ENCODE peak calls at places on chromosome 22, in seven cellular contexts. One of them, this sample, is unnamed.

GRCh38 chr22:45482169-45482568 is 20.5 kb upstream of the FBLN1 start:
- DNase-seq in neuronal stem cell: no peak
- DNase-seq in body of pancreas: no peak
- DNase-seq in stomach: no peak
- DNase-seq in fibroblast of lung: no peak
- DNase-seq in right lobe of liver: no peak
- DNase-seq in CD8-positive, alpha-beta memory T cell: no peak
- DNase-seq in this sample: peak; percentile 8

GRCh38 chr22:36302439-36303114 is 49.6 kb downstream of the APOL1 start:
- DNase-seq in fibroblast of lung: no peak
- DNase-seq in stomach: no peak
- DNase-seq in right lobe of liver: no peak
- DNase-seq in CD8-positive, alpha-beta memory T cell: no peak
- DNase-seq in neuronal stem cell: no peak
- DNase-seq in body of pancreas: no peak
- DNase-seq in this sample: no peak

GRCh38 chr22:40348025-40348658 is 1.8 kb downstream of the ADSL start:
- DNase-seq in neuronal stem cell: no peak
- DNase-seq in CD8-positive, alpha-beta memory T cell: peak; percentile 65
- DNase-seq in body of pancreas: peak; percentile 49
- DNase-seq in right lobe of liver: peak; percentile 43
- DNase-seq in stomach: peak; percentile 58
- DNase-seq in fibroblast of lung: peak; percentile 45
- DNase-seq in this sample: peak; percentile 84

GRCh38 chr22:20403779-20404140 is 9.8 kb downstream of the ZNF74 start:
- DNase-seq in right lobe of liver: no peak
- DNase-seq in body of pancreas: no peak
- DNase-seq in fibroblast of lung: no peak
- DNase-seq in neuronal stem cell: no peak
- DNase-seq in stomach: no peak
- DNase-seq in CD8-positive, alpha-beta memory T cell: no peak
- DNase-seq in this sample: peak; percentile 64

GRCh38 chr22:48857202-48857805 is 970.4 kb downstream of the BRD1 start:
- DNase-seq in neuronal stem cell: no peak
- DNase-seq in CD8-positive, alpha-beta memory T cell: no peak
- DNase-seq in body of pancreas: no peak
- DNase-seq in stomach: no peak
- DNase-seq in right lobe of liver: no peak
- DNase-seq in fibroblast of lung: no peak
- DNase-seq in this sample: no peak

GRCh38 chr22:24726848-24727217 is 47.7 kb downstream of the PIWIL3 start:
- DNase-seq in CD8-positive, alpha-beta memory T cell: no peak
- DNase-seq in stomach: no peak
- DNase-seq in neuronal stem cell: no peak
- DNase-seq in right lobe of liver: no peak
- DNase-seq in fibroblast of lung: no peak
- DNase-seq in body of pancreas: no peak
- DNase-seq in this sample: no peak

GRCh38 chr22:37519268-37520195 is at the start of gene CARD10:
- DNase-seq in neuronal stem cell: peak; percentile 30
- DNase-seq in right lobe of liver: peak; percentile 79
- DNase-seq in stomach: peak; percentile 68
- DNase-seq in fibroblast of lung: peak; percentile 19
- DNase-seq in CD8-positive, alpha-beta memory T cell: no peak
- DNase-seq in body of pancreas: peak; percentile 68
- DNase-seq in this sample: no peak

GRCh38 chr22:22720724-22721261 is 76.4 kb downstream of the GGTLC2 start:
- DNase-seq in right lobe of liver: no peak
- DNase-seq in stomach: no peak
- DNase-seq in CD8-positive, alpha-beta memory T cell: no peak
- DNase-seq in neuronal stem cell: no peak
- DNase-seq in body of pancreas: no peak
- DNase-seq in fibroblast of lung: no peak
- DNase-seq in this sample: no peak

GRCh38 chr22:37218771-37219411 is 6.6 kb upstream of the SSTR3 start:
- DNase-seq in body of pancreas: no peak
- DNase-seq in fibroblast of lung: no peak
- DNase-seq in stomach: no peak
- DNase-seq in neuronal stem cell: no peak
- DNase-seq in right lobe of liver: no peak
- DNase-seq in CD8-positive, alpha-beta memory T cell: peak; percentile 94
- DNase-seq in this sample: peak; percentile 78

GRCh38 chr22:47872761-47873535 is 1110.5 kb downstream of the TBC1D22A start:
- DNase-seq in right lobe of liver: no peak
- DNase-seq in body of pancreas: no peak
- DNase-seq in fibroblast of lung: no peak
- DNase-seq in neuronal stem cell: no peak
- DNase-seq in CD8-positive, alpha-beta memory T cell: no peak
- DNase-seq in stomach: no peak
- DNase-seq in this sample: no peak

GRCh38 chr22:38098410-38099249 is 11.9 kb downstream of the BAIAP2L2 start:
- DNase-seq in right lobe of liver: no peak
- DNase-seq in fibroblast of lung: peak; percentile 54
- DNase-seq in body of pancreas: no peak
- DNase-seq in stomach: no peak
- DNase-seq in CD8-positive, alpha-beta memory T cell: no peak
- DNase-seq in neuronal stem cell: no peak
- DNase-seq in this sample: no peak

GRCh38 chr22:22996511-22997261 is 73.6 kb upstream of the GNAZ start:
- DNase-seq in stomach: no peak
- DNase-seq in neuronal stem cell: no peak
- DNase-seq in CD8-positive, alpha-beta memory T cell: no peak
- DNase-seq in fibroblast of lung: no peak
- DNase-seq in body of pancreas: no peak
- DNase-seq in right lobe of liver: no peak
- DNase-seq in this sample: no peak

GRCh38 chr22:41899992-41900651 is 14.8 kb downstream of the SHISA8 start:
- DNase-seq in right lobe of liver: no peak
- DNase-seq in CD8-positive, alpha-beta memory T cell: no peak
- DNase-seq in neuronal stem cell: no peak
- DNase-seq in fibroblast of lung: no peak
- DNase-seq in stomach: no peak
- DNase-seq in body of pancreas: no peak
- DNase-seq in this sample: peak; percentile 54
- H3K4me3 ChIP-seq in right lobe of liver: no peak overlapping the region
- H3K4me3 ChIP-seq in CD8-positive, alpha-beta memory T cell: no peak overlapping the region
- H3K4me3 ChIP-seq in neuronal stem cell: no peak overlapping the region
- H3K4me3 ChIP-seq in fibroblast of lung: no peak overlapping the region
- H3K4me3 ChIP-seq in stomach: no peak overlapping the region
- H3K4me3 ChIP-seq in body of pancreas: no peak overlapping the region
- H3K4me3 ChIP-seq in this sample: no peak overlapping the region

DNA sequence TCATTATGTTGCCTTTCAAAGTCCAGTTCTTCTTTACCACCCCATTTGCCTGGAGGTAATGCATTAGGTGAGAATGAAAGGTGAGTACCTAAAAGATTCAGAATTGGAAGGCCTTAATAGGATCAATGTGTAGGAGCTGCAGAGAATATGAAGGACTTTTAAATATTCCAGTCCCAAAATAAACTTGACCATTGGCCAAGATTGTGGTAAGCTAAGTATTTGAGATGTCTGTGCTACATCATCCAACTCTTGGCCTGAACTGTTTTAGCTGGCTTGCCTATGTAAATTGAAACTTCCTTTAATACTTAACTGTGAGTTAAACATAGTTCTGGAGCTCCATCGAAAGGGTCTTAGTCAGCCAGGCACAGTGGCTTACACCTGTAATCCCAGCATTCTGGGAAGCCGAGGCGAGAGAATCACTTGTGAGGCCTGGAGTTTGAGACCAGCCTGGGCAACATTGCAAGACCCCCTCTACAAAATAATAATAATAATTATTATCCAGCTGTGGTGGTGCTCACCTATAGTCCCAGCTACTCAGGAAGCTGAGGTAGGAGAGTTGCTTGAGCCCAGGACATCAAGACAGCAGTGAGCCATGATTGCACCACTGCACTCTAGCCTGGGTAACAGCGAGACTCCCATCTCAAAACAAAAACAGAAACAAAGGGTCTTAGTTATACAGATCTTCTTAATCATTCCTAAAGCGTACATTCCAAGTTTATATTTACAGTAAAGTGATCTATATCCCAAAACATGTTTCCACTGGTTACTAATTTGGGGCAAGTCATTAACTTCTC is 29.8 kb downstream of the MTMR3 start:
- DNase-seq in neuronal stem cell: no peak
- DNase-seq in right lobe of liver: no peak
- DNase-seq in CD8-positive, alpha-beta memory T cell: no peak
- DNase-seq in body of pancreas: no peak
- DNase-seq in fibroblast of lung: peak; percentile 97
- DNase-seq in stomach: no peak
- DNase-seq in this sample: no peak
- H3K4me1 ChIP-seq in neuronal stem cell: peaks cover under 1% of the 10 kb centered on the region
- H3K4me1 ChIP-seq in right lobe of liver: peaks cover 21% of the 10 kb centered on the region
- H3K4me1 ChIP-seq in CD8-positive, alpha-beta memory T cell: peaks cover 11% of the 10 kb centered on the region
- H3K4me1 ChIP-seq in body of pancreas: peaks cover 36% of the 10 kb centered on the region
- H3K4me1 ChIP-seq in fibroblast of lung: peaks cover 25% of the 10 kb centered on the region
- H3K4me1 ChIP-seq in stomach: peaks cover 53% of the 10 kb centered on the region
- H3K4me1 ChIP-seq in this sample: peaks cover 100% of the 10 kb centered on the region

GRCh38 chr22:31089101-31090100 is 8.3 kb downstream of the SMTN start:
- DNase-seq in right lobe of liver: no peak
- DNase-seq in stomach: peak; percentile 54
- DNase-seq in fibroblast of lung: no peak
- DNase-seq in CD8-positive, alpha-beta memory T cell: peak; percentile 25
- DNase-seq in neuronal stem cell: no peak
- DNase-seq in body of pancreas: no peak
- DNase-seq in this sample: peak; percentile 87
- H3K4me3 ChIP-seq in right lobe of liver: no peak overlapping the region
- H3K4me3 ChIP-seq in stomach: peak overlapping the region; percentile 17
- H3K4me3 ChIP-seq in fibroblast of lung: no peak overlapping the region
- H3K4me3 ChIP-seq in CD8-positive, alpha-beta memory T cell: no peak overlapping the region
- H3K4me3 ChIP-seq in neuronal stem cell: no peak overlapping the region
- H3K4me3 ChIP-seq in body of pancreas: no peak overlapping the region
- H3K4me3 ChIP-seq in this sample: no peak overlapping the region

GRCh38 chr22:27801616-27802388 is at the start of gene MN1:
- DNase-seq in neuronal stem cell: peak; percentile 79
- DNase-seq in fibroblast of lung: peak; percentile 66
- DNase-seq in stomach: peak; percentile 48
- DNase-seq in body of pancreas: peak; percentile 37
- DNase-seq in CD8-positive, alpha-beta memory T cell: peak; percentile 65
- DNase-seq in right lobe of liver: peak; percentile 64
- DNase-seq in this sample: no peak
- H3K4me1 ChIP-seq in neuronal stem cell: peaks cover 35% of the 10 kb centered on the region
- H3K4me1 ChIP-seq in fibroblast of lung: peaks cover 3% of the 10 kb centered on the region
- H3K4me1 ChIP-seq in stomach: peaks cover 25% of the 10 kb centered on the region
- H3K4me1 ChIP-seq in body of pancreas: peaks cover 34% of the 10 kb centered on the region
- H3K4me1 ChIP-seq in CD8-positive, alpha-beta memory T cell: peaks cover 9% of the 10 kb centered on the region
- H3K4me1 ChIP-seq in right lobe of liver: peaks cover 14% of the 10 kb centered on the region
- H3K4me1 ChIP-seq in this sample: peaks cover 26% of the 10 kb centered on the region

GRCh38 chr22:25760848-25761595 is 19.0 kb downstream of the MYO18B start:
- DNase-seq in stomach: no peak
- DNase-seq in right lobe of liver: no peak
- DNase-seq in neuronal stem cell: no peak
- DNase-seq in fibroblast of lung: no peak
- DNase-seq in CD8-positive, alpha-beta memory T cell: no peak
- DNase-seq in body of pancreas: no peak
- DNase-seq in this sample: no peak
- H3K4me3 ChIP-seq in stomach: no peak overlapping the region
- H3K4me3 ChIP-seq in right lobe of liver: no peak overlapping the region
- H3K4me3 ChIP-seq in neuronal stem cell: no peak overlapping the region
- H3K4me3 ChIP-seq in fibroblast of lung: no peak overlapping the region
- H3K4me3 ChIP-seq in CD8-positive, alpha-beta memory T cell: no peak overlapping the region
- H3K4me3 ChIP-seq in body of pancreas: no peak overlapping the region
- H3K4me3 ChIP-seq in this sample: no peak overlapping the region

GRCh38 chr22:44144046-44144569 is 36.6 kb upstream of the PARVG start:
- DNase-seq in stomach: no peak
- DNase-seq in fibroblast of lung: no peak
- DNase-seq in CD8-positive, alpha-beta memory T cell: no peak
- DNase-seq in right lobe of liver: no peak
- DNase-seq in neuronal stem cell: no peak
- DNase-seq in body of pancreas: no peak
- DNase-seq in this sample: no peak

GRCh38 chr22:44142421-44143116 is 38.2 kb upstream of the PARVG start:
- DNase-seq in stomach: no peak
- DNase-seq in fibroblast of lung: no peak
- DNase-seq in neuronal stem cell: no peak
- DNase-seq in body of pancreas: peak; percentile 34
- DNase-seq in right lobe of liver: no peak
- DNase-seq in CD8-positive, alpha-beta memory T cell: no peak
- DNase-seq in this sample: no peak

GRCh38 chr22:44143596-44143995 is 37.1 kb upstream of the PARVG start:
- DNase-seq in stomach: no peak
- DNase-seq in CD8-positive, alpha-beta memory T cell: no peak
- DNase-seq in fibroblast of lung: no peak
- DNase-seq in right lobe of liver: no peak
- DNase-seq in neuronal stem cell: no peak
- DNase-seq in body of pancreas: no peak
- DNase-seq in this sample: no peak

GRCh38 chr22:44145544-44145943 is 35.2 kb upstream of the PARVG start:
- DNase-seq in fibroblast of lung: no peak
- DNase-seq in CD8-positive, alpha-beta memory T cell: no peak
- DNase-seq in neuronal stem cell: no peak
- DNase-seq in stomach: no peak
- DNase-seq in body of pancreas: no peak
- DNase-seq in right lobe of liver: no peak
- DNase-seq in this sample: no peak

GRCh38 chr22:44143117-44143495 is 37.6 kb upstream of the PARVG start:
- DNase-seq in fibroblast of lung: no peak
- DNase-seq in body of pancreas: peak; percentile 24
- DNase-seq in stomach: no peak
- DNase-seq in CD8-positive, alpha-beta memory T cell: no peak
- DNase-seq in neuronal stem cell: no peak
- DNase-seq in right lobe of liver: no peak
- DNase-seq in this sample: no peak
- H3K4me1 ChIP-seq in fibroblast of lung: peaks cover 5% of the 10 kb centered on the region
- H3K4me1 ChIP-seq in body of pancreas: no peaks in the 10 kb centered on the region
- H3K4me1 ChIP-seq in stomach: peaks cover 4% of the 10 kb centered on the region
- H3K4me1 ChIP-seq in CD8-positive, alpha-beta memory T cell: no peaks in the 10 kb centered on the region
- H3K4me1 ChIP-seq in neuronal stem cell: peaks cover 40% of the 10 kb centered on the region
- H3K4me1 ChIP-seq in right lobe of liver: no peaks in the 10 kb centered on the region
- H3K4me1 ChIP-seq in this sample: no peaks in the 10 kb centered on the region